ENCODE peak calls at places on chromosomes 2 and 18, in eight cellular contexts. Y is prostate gland, L is HepG2, E is neural progenitor cell, V is PC-9, U is fibroblast of lung, O is SK-N-SH, G is dorsolateral prefrontal cortex. K is an unnamed sample. For H3K27me3, the result is how much of the 10 kb centered on the place peaks cover.

GRCh38 chr2:154952346-154953010 is 254.0 kb downstream of the KCNJ3 start:
- DNase-seq in Y (no peak), L (no peak), E (peak), V (no peak), U (no peak), O (peak), G (no peak), K (no peak)

GRCh38 chr2:9764153-9764778 is 79.0 kb upstream of the TAF1B start:
- DNase-seq in Y (no peak), L (no peak), E (no peak), V (peak), U (no peak), O (no peak), G (no peak), K (no peak)

GRCh38 chr18:13308369-13308768 is 89.8 kb downstream of the LDLRAD4 start:
- DNase-seq in Y (no peak), L (no peak), E (no peak), V (no peak), U (no peak), O (no peak), G (no peak), K (no peak)

GRCh38 chr18:717003-717402 is 4.6 kb upstream of the ENOSF1 start:
- DNase-seq in Y (no peak), L (no peak), E (no peak), V (no peak), U (no peak), O (no peak), G (no peak), K (no peak)

GRCh38 chr2:233329489-233330135 is 22.0 kb downstream of the SAG start:
- DNase-seq in Y (no peak), L (no peak), E (peak), V (no peak), U (peak), O (no peak), G (no peak), K (no peak)

GRCh38 chr2:240468300-240469238 is 33.1 kb downstream of the GPC1 start:
- DNase-seq in Y (peak), L (no peak), E (no peak), V (no peak), U (no peak), O (peak), G (peak), K (peak)

GRCh38 chr2:130791617-130791939 is 36.2 kb downstream of the AMER3 start:
- DNase-seq in Y (no peak), L (no peak), E (no peak), V (no peak), U (no peak), O (no peak), G (no peak), K (no peak)

GRCh38 chr2:68714866-68715265 is 19.7 kb upstream of the ARHGAP25 start:
- DNase-seq in Y (no peak), L (no peak), E (no peak), V (no peak), U (no peak), O (no peak), G (no peak), K (no peak)

GRCh38 chr2:88451647-88452150 is 794 bp downstream of the FOXI3 start:
- DNase-seq in Y (peak), L (no peak), E (no peak), V (no peak), U (no peak), O (no peak), G (no peak), K (no peak)

GRCh38 chr2:112839407-112840067 is 3.0 kb upstream of the IL1B start:
- DNase-seq in Y (no peak), L (no peak), E (no peak), V (no peak), U (no peak), O (no peak), G (no peak), K (no peak)

GRCh38 chr2:25187729-25188350 is 19.5 kb upstream of the POMC start:
- DNase-seq in Y (no peak), L (no peak), E (peak), V (no peak), U (no peak), O (no peak), G (no peak), K (no peak)

GRCh38 chr2:47194410-47194809 is 39.3 kb upstream of the STPG4 start:
- DNase-seq in Y (no peak), L (no peak), E (no peak), V (no peak), U (no peak), O (no peak), G (no peak), K (no peak)

GRCh38 chr2:7844414-7844961 is 837.4 kb upstream of the ID2 start:
- DNase-seq in Y (no peak), L (no peak), E (peak), V (no peak), U (no peak), O (no peak), G (no peak), K (no peak)

GRCh38 chr2:10433264-10433947 is 14.7 kb downstream of the ODC1 start:
- DNase-seq in Y (no peak), L (no peak), E (no peak), V (no peak), U (no peak), O (no peak), G (no peak), K (no peak)

GRCh38 chr2:36450466-36451196 is 95.1 kb downstream of the CRIM1 start:
- DNase-seq in Y (no peak), L (peak), E (no peak), V (no peak), U (peak), O (no peak), G (no peak), K (no peak)

GRCh38 chr2:111659361-111660281 is 224.4 kb downstream of the ANAPC1 start:
- DNase-seq in Y (peak), L (peak), E (no peak), V (peak), U (peak), O (no peak), G (no peak), K (no peak)

GRCh38 chr2:189102735-189103134 is 76.8 kb downstream of the COL5A2 start:
- DNase-seq in Y (no peak), L (no peak), E (no peak), V (no peak), U (no peak), O (no peak), G (no peak), K (no peak)

GRCh38 chr18:59823611-59824195 is 76.1 kb upstream of the PMAIP1 start:
- DNase-seq in Y (peak), L (peak), E (peak), V (peak), U (peak), O (peak), G (peak), K (no peak)

GRCh38 chr2:234514873-234515638 is 18.2 kb upstream of the ARL4C start:
- DNase-seq in Y (no peak), L (no peak), E (no peak), V (no peak), U (no peak), O (no peak), G (no peak), K (no peak)

GRCh38 chr2:47867205-47867604 is 39.1 kb downstream of the FBXO11 start:
- DNase-seq in Y (no peak), L (no peak), E (no peak), V (no peak), U (peak), O (peak), G (no peak), K (no peak)

GRCh38 chr2:216603884-216604245 is 29.4 kb upstream of the IGFBP2 start:
- DNase-seq in Y (no peak), L (no peak), E (no peak), V (peak), U (no peak), O (no peak), G (no peak), K (no peak)

GRCh38 chr2:97722227-97722626 is 8.9 kb downstream of the ZAP70 start:
- DNase-seq in Y (no peak), L (no peak), E (no peak), V (no peak), U (no peak), O (no peak), G (peak), K (no peak)

GRCh38 chr18:2917255-2918047 is 70.6 kb downstream of the EMILIN2 start:
- DNase-seq in Y (no peak), L (no peak), E (peak), V (no peak), U (no peak), O (no peak), G (no peak), K (no peak)

GRCh38 chr2:33108483-33109443 is 162.0 kb downstream of the LTBP1 start:
- DNase-seq in Y (no peak), L (no peak), E (peak), V (no peak), U (peak), O (peak), G (no peak), K (no peak)

GRCh38 chr2:11829947-11830707 is 83.7 kb downstream of the LPIN1 start:
- DNase-seq in Y (peak), L (peak), E (peak), V (peak), U (peak), O (peak), G (peak), K (peak)

GRCh38 chr2:23320058-23320457 is 64.9 kb upstream of the KLHL29 start:
- DNase-seq in Y (no peak), L (no peak), E (no peak), V (no peak), U (no peak), O (no peak), G (no peak), K (no peak)

GRCh38 chr18:9177047-9177446 is 40.5 kb downstream of the ANKRD12 start:
- DNase-seq in Y (no peak), L (no peak), E (no peak), V (no peak), U (no peak), O (no peak), G (no peak), K (no peak)

GRCh38 chr2:185618630-185619029 is 120.0 kb upstream of the FSIP2 start:
- DNase-seq in Y (no peak), L (no peak), E (peak), V (no peak), U (peak), O (no peak), G (no peak), K (no peak)

GRCh38 chr2:127094509-127095366 is 12.2 kb downstream of the BIN1 start:
- DNase-seq in Y (peak), L (no peak), E (peak), V (peak), U (peak), O (peak), G (peak), K (no peak)

GRCh38 chr2:221372156-221372870 is 199.8 kb downstream of the EPHA4 start:
- DNase-seq in Y (no peak), L (no peak), E (peak), V (no peak), U (peak), O (no peak), G (no peak), K (no peak)

GRCh38 chr2:204539010-204539385 is 6.3 kb upstream of the PARD3B start:
- DNase-seq in Y (no peak), L (no peak), E (no peak), V (no peak), U (no peak), O (no peak), G (no peak), K (no peak)

GRCh38 chr2:29462293-29462692 is 347.1 kb downstream of the CLIP4 start:
- DNase-seq in Y (no peak), L (no peak), E (no peak), V (no peak), U (peak), O (no peak), G (no peak), K (no peak)

GRCh38 chr2:28627722-28628480 is 123.7 kb upstream of the PPP1CB start:
- DNase-seq in Y (no peak), L (no peak), E (no peak), V (no peak), U (peak), O (no peak), G (no peak), K (no peak)

GRCh38 chr2:171922230-171923022 is at the start of gene HAT1:
- DNase-seq in Y (peak), L (peak), E (peak), V (peak), U (peak), O (peak), G (peak), K (peak)
- H3K27me3 ChIP-seq in Y (under half), L (under half), E (under half), V (under half), U (under half), O (under half), G (under half), K (under half)

DNA sequence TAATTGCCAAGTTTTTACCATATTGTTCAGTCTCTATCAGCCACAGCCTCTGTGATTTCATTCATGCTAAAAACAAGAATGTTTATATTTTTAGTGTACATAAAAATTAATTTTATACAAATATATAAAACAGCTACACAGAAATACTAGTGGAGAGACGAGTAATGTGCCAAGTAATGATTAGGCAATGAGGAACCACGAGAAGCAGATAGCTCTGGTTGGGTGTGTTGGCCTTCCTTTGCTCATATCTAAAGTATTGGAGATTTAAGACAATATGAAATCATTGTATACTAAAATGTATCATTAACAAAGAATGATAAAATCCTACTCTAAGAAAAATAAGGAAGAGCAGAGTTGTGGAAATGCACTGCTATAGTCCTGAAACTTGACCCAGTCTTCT is 326.7 kb downstream of the AGAP1 start:
- DNase-seq in Y (no peak), L (no peak), E (no peak), V (no peak), U (no peak), O (no peak), G (no peak), K (no peak)
- TF ChIP-seq CTCF in Y (no peak), L (no peak), E (no peak), V (no peak), U (no peak), O (no peak), G (no peak), K (no peak)

DNA sequence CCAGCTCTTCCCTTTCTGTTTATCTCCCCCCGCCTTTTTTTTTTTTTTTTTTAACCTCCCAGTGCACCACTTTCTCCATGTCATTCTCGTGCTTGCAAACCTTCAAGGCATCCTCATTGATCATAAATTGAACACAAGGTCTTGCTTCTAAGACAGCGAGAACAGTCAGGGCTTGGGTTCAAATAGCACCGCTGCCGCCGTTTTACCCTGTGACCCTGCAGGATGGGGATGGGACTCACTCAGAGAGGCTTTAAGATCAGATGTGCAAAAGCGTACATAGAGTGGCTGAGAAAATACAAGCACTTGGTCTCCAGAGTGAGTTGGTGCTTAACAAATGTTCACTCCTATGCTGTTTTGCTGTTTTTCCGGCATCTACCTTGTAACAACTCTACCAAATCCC is 93.6 kb downstream of the TCF7L1 start:
- DNase-seq in Y (no peak), L (no peak), E (no peak), V (no peak), U (no peak), O (no peak), G (no peak), K (no peak)
- H3K27me3 ChIP-seq in Y (under half), L (under half), E (under half), V (under half), U (under half), O (under half), G (under half), K (under half)

GRCh38 chr2:85604568-85605339 is 2.3 kb upstream of the TMEM150A start:
- DNase-seq in Y (no peak), L (no peak), E (no peak), V (peak), U (no peak), O (no peak), G (no peak), K (no peak)

GRCh38 chr2:85600235-85600575 is 2.3 kb downstream of the TMEM150A start:
- DNase-seq in Y (no peak), L (no peak), E (no peak), V (no peak), U (no peak), O (no peak), G (no peak), K (no peak)

GRCh38 chr2:85600951-85601770 is 1.3 kb downstream of the TMEM150A start:
- DNase-seq in Y (no peak), L (no peak), E (no peak), V (no peak), U (no peak), O (no peak), G (no peak), K (no peak)

GRCh38 chr2:85601771-85602475 is 575 bp downstream of the TMEM150A start:
- DNase-seq in Y (peak), L (peak), E (peak), V (no peak), U (peak), O (peak), G (peak), K (no peak)

DNA sequence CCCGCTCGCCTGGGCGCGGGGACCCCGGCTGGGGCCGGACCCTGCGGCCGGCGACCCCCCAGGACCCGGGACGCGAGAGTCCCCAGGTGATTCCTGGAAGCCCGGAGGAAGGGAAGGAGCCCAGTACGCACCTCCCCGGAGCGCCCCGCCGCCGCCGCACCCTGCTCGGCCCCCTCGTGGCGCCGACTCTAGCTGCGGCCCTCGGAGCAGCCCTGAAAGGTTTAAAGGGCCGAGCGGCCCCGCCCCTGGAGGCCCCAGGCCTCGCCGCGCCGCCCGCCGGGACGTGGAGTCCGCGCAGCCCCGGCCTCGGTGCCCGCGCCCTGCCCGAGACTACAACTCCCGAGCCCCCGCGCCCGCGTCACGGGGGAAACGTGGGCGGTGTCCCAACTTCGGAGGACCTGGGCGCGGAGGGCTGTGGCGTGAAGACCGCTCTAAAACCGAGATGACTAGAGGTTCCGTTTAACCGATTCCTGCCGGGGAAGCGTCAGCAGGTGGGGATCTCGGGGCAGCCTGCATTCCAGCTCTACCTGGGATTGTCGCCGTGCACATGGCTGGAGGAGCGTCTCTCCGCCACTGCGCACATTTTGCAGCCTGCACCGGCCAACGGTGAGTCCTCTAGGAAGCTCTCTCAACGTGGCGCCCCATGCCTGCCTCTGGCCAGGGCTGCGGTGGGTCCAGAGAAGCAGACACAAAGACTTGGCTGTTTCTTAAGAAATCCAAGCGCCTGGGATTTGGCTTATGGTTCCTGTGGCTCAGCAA is at the start of gene TMEM150A:
- DNase-seq in Y (peak), L (peak), E (peak), V (peak), U (peak), O (peak), G (peak), K (peak)
- TF ChIP-seq CTCF in Y (peak), L (peak), E (peak), V (no peak), U (no peak), O (peak), G (peak), K (no peak)

GRCh38 chr18:6842081-6842480 is 112.6 kb downstream of the ARHGAP28 start:
- DNase-seq in Y (no peak), L (no peak), E (no peak), V (no peak), U (no peak), O (no peak), G (no peak), K (no peak)

GRCh38 chr18:6837904-6838303 is 108.4 kb downstream of the ARHGAP28 start:
- DNase-seq in Y (no peak), L (no peak), E (no peak), V (no peak), U (no peak), O (no peak), G (no peak), K (no peak)

DNA sequence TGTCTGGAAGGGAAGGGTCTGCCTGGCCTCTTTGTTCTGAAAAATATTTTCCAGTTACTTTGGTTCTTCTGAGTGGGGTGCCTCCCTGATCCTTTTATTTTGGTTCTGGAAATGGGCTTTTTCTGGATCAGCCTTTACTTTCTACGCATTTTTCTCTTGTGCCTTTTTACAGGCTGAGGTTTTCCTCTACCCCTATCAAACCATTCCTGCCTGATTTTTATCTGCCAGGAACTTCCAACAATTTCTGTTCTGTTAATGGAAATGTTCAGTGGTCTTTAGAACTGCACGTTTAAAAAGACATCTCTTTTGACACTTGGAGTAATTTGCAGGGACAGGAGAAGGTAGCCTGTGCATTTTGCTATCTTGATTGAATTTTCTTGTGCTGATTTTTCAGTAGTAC is 113.8 kb downstream of the ARHGAP28 start:
- DNase-seq in Y (no peak), L (no peak), E (no peak), V (no peak), U (no peak), O (no peak), G (no peak), K (no peak)
- H3K27me3 ChIP-seq in Y (under half), L (under half), E (under half), V (under half), U (under half), O (under half), G (under half), K (under half)

GRCh38 chr2:116511426-116511825 is 1303.1 kb upstream of the DDX18 start:
- DNase-seq in Y (no peak), L (no peak), E (no peak), V (no peak), U (no peak), O (no peak), G (no peak), K (no peak)

GRCh38 chr2:116513991-116514390 is 1300.5 kb upstream of the DDX18 start:
- DNase-seq in Y (no peak), L (no peak), E (no peak), V (no peak), U (no peak), O (no peak), G (no peak), K (no peak)

GRCh38 chr2:116510117-116510671 is 1304.3 kb upstream of the DDX18 start:
- DNase-seq in Y (no peak), L (peak), E (peak), V (peak), U (no peak), O (peak), G (no peak), K (no peak)
- TF ChIP-seq CTCF in Y (no peak), L (peak), E (peak), V (peak), U (no peak), O (peak), G (peak), K (no peak)